ENCODE peak calls at places on chromosome 6, in ten cellular contexts. Y is fibroblast of the aortic adventitia; B is effector CD4-positive, alpha-beta T cell; Q is RCC 7860; H is thyroid gland; X is CD4-positive, alpha-beta memory T cell; N is cardiac fibroblast; I is epithelial cell of esophagus; J is activated T-cell treated with anti-CD3 and anti-CD28 coated beads for 48 hours; V is ACHN. G is an unnamed sample.

GRCh38 chr6:95501032-95501904 is 76.1 kb upstream of the MANEA start:
- DNase-seq in Y (no peak), B (no peak), Q (no peak), H (no peak), X (no peak), N (no peak), I (no peak), J (no peak), V (no peak), G (no peak)

GRCh38 chr6:41455818-41456217 is 90.4 kb upstream of the FOXP4 start:
- DNase-seq in Y (no peak), B (no peak), Q (no peak), H (no peak), X (no peak), N (no peak), I (no peak), J (no peak), V (no peak), G (no peak)

GRCh38 chr6:115753446-115753845 is 307.2 kb downstream of the FRK start:
- DNase-seq in Y (no peak), B (no peak), Q (no peak), H (no peak), X (no peak), N (no peak), I (peak), J (no peak), V (no peak), G (no peak)

GRCh38 chr6:121573466-121573865 is 138.0 kb downstream of the GJA1 start:
- DNase-seq in Y (peak), B (no peak), Q (peak), H (no peak), X (no peak), N (peak), I (no peak), J (no peak), V (no peak), G (no peak)

GRCh38 chr6:42963855-42964605 is 3.5 kb downstream of the GNMT start:
- DNase-seq in Y (peak), B (no peak), Q (no peak), H (no peak), X (peak), N (peak), I (peak), J (peak), V (peak), G (peak)

GRCh38 chr6:68252632-68253031 is 382.4 kb upstream of the ADGRB3 start:
- DNase-seq in Y (no peak), B (no peak), Q (no peak), H (no peak), X (no peak), N (no peak), I (no peak), J (no peak), V (no peak), G (no peak)

GRCh38 chr6:134256862-134257261 is 61.0 kb downstream of the SGK1 start:
- DNase-seq in Y (no peak), B (no peak), Q (no peak), H (no peak), X (no peak), N (no peak), I (no peak), J (no peak), V (no peak), G (no peak)

GRCh38 chr6:20800229-20800628 is 266.0 kb downstream of the CDKAL1 start:
- DNase-seq in Y (no peak), B (no peak), Q (no peak), H (no peak), X (no peak), N (no peak), I (no peak), J (no peak), V (no peak), G (no peak)

GRCh38 chr6:88370127-88370710 is 204.1 kb upstream of the CNR1 start:
- DNase-seq in Y (no peak), B (no peak), Q (no peak), H (no peak), X (no peak), N (no peak), I (no peak), J (no peak), V (no peak), G (no peak)

GRCh38 chr6:170135041-170135440 is 155.8 kb downstream of the DLL1 start:
- DNase-seq in Y (no peak), B (no peak), Q (no peak), H (no peak), X (no peak), N (no peak), I (no peak), J (no peak), V (no peak), G (no peak)

GRCh38 chr6:6798430-6798829 is 209.9 kb downstream of the LY86 start:
- DNase-seq in Y (no peak), B (no peak), Q (no peak), H (no peak), X (no peak), N (no peak), I (no peak), J (no peak), V (no peak), G (no peak)

GRCh38 chr6:154995241-154996162 is at the start of gene TIAM2:
- DNase-seq in Y (no peak), B (no peak), Q (no peak), H (peak), X (no peak), N (peak), I (no peak), J (peak), V (no peak), G (no peak)

GRCh38 chr6:48176909-48177308 is 65.9 kb upstream of the PTCHD4 start:
- DNase-seq in Y (peak), B (no peak), Q (no peak), H (no peak), X (no peak), N (peak), I (no peak), J (no peak), V (no peak), G (peak)

GRCh38 chr6:107488875-107489635 is 862 bp upstream of the SOBP start:
- DNase-seq in Y (peak), B (no peak), Q (no peak), H (peak), X (peak), N (peak), I (no peak), J (peak), V (peak), G (no peak)

GRCh38 chr6:11251553-11252358 is 19.3 kb upstream of the NEDD9 start:
- DNase-seq in Y (peak), B (no peak), Q (peak), H (peak), X (no peak), N (peak), I (peak), J (no peak), V (no peak), G (no peak)

GRCh38 chr6:140051521-140052455 is 677.3 kb upstream of the CITED2 start:
- DNase-seq in Y (peak), B (no peak), Q (peak), H (no peak), X (no peak), N (peak), I (peak), J (no peak), V (peak), G (peak)

GRCh38 chr6:100296810-100297544 is 167.7 kb downstream of the SIM1 start:
- DNase-seq in Y (peak), B (no peak), Q (peak), H (no peak), X (no peak), N (peak), I (peak), J (no peak), V (no peak), G (peak)

G was measured in fibroblast of the conjunctiva.